ENCODE peak calls at places on chromosomes 13 and 19, in six cellular contexts. U, A, Q, C, E and D are unnamed samples.

GRCh38 chr13:57748096-57748495 is 116.6 kb downstream of the PCDH17 start:
- DNase-seq in E (no peak), C (no peak), U (no peak), A (no peak), Q (no peak), D (no peak)

GRCh38 chr19:8105471-8105870 is 43.9 kb downstream of the FBN3 start:
- DNase-seq in A (no peak), U (no peak), E (no peak), C (no peak), Q (no peak), D (no peak)

GRCh38 chr13:48402325-48402962 is 10.5 kb downstream of the LPAR6 start:
- DNase-seq in A (no peak), E (no peak), C (no peak), U (no peak), Q (no peak), D (no peak)

GRCh38 chr13:80399340-80400163 is 58.6 kb upstream of the SPRY2 start:
- DNase-seq in A (no peak), E (no peak), C (no peak), U (peak; percentile 10), Q (no peak), D (no peak)

GRCh38 chr13:88103824-88104223 is 432.7 kb downstream of the SLITRK5 start:
- DNase-seq in Q (no peak), E (no peak), U (no peak), C (no peak), A (no peak), D (no peak)

GRCh38 chr19:4929186-4929585 is 19.9 kb downstream of the UHRF1 start:
- DNase-seq in U (no peak), Q (no peak), E (peak; percentile 76), A (no peak), C (peak; percentile 35), D (no peak)

GRCh38 chr19:18427080-18427751 is 8.0 kb downstream of the SSBP4 start:
- DNase-seq in Q (no peak), U (no peak), A (no peak), C (no peak), E (no peak), D (no peak)

GRCh38 chr13:23996456-23996855 is 99.2 kb upstream of the C1QTNF9B start:
- DNase-seq in U (no peak), C (no peak), E (no peak), Q (no peak), A (no peak), D (no peak)

DNA sequence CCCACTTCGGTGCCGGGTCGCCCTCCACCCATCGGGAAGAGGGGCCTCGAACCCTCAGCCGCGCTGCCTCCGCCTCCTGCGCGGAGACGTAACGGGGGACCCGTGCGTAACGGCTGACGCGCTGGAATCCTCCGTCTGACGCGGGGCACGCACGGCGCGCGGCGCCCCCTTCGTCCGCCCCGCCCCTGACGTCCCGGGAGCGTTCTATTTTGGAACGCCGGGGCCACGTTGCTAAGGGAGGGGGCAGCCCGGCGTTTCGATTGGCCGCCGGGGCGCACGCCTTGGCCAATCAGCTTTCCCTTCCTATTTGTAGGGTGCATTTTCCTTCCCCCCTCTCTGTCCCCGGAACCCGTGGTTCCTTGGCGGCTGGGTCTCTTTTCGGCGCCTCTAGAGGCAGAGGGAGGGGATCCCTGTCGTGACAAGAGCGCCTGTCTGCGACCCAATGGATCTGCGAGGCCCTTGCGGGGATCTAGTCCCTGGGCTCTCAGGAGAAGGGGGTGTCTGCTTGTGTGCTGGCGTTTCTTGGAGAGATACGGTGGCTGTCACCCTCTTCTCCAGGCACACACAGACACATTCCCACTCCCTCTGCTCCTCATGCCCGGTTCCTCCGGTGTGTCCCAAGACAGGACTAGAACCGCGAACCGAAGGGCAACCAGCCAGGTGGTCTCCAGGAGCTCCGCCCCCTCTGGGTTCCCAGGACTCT is 1.5 kb downstream of the FOSB start:
- DNase-seq in C (peak; percentile 97), Q (peak; percentile 94), U (peak; percentile 95), A (peak; percentile 92), E (peak; percentile 81), D (peak; percentile 81)
- TF ChIP-seq CTCF in C (no peak), Q (no peak), U (peak; percentile 29), A (no peak), E (no peak), D (no peak)

GRCh38 chr19:54364775-54365257 is at the start of gene LAIR1:
- DNase-seq in C (no peak), E (no peak), A (no peak), Q (peak; percentile 34), U (no peak), D (no peak)
- H3K4me3 ChIP-seq in C (no peak within 1 kb of the TSS), E (no peak within 1 kb of the TSS), A (no peak within 1 kb of the TSS), Q (peak within 1 kb of the TSS; percentile 36), U (no peak within 1 kb of the TSS), D (no peak within 1 kb of the TSS)

GRCh38 chr19:13429563-13429962 is 76.7 kb downstream of the CACNA1A start:
- DNase-seq in U (no peak), Q (no peak), A (peak; percentile 4), E (no peak), C (no peak), D (no peak)

GRCh38 chr19:13427273-13428051 is 78.8 kb downstream of the CACNA1A start:
- DNase-seq in E (no peak), A (no peak), C (no peak), Q (no peak), U (no peak), D (no peak)

GRCh38 chr19:13430790-13431582 is 75.3 kb downstream of the CACNA1A start:
- DNase-seq in C (peak; percentile 67), E (peak; percentile 53), A (peak; percentile 42), U (peak; percentile 35), Q (peak; percentile 35), D (no peak)

GRCh38 chr19:13425151-13425550 is 81.1 kb downstream of the CACNA1A start:
- DNase-seq in C (no peak), E (no peak), A (no peak), Q (no peak), U (no peak), D (no peak)

GRCh38 chr19:13428352-13428751 is 77.9 kb downstream of the CACNA1A start:
- DNase-seq in E (peak; percentile 26), U (no peak), A (peak; percentile 17), Q (no peak), C (peak; percentile 44), D (no peak)
- TF ChIP-seq CTCF in E (peak; percentile 74), U (peak; percentile 66), A (peak; percentile 52), Q (no peak), C (peak; percentile 73), D (peak; percentile 75)

DNA sequence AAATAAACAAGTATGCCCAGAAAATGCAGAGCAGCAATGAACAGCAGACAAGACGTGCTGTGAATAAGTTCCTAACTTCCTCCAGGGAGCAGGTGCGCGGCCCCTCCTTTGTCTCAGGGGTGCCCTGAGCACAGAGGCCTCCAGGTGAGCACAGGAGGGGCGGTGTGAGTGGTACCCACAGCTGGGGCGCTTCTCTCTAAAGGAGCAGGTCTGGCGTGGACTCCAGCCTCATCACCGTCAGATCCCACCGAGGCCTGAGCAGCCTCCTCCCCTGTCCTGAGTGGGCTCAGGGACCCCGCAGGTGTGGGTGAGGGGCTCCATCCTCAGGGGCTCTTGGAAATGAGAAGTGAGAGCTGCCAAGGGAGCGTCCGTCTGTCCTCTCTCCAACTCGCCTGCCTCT is 3.2 kb downstream of the LILRA5 start:
- DNase-seq in E (no peak), A (no peak), U (no peak), C (no peak), Q (no peak), D (no peak)
- H3K4me3 ChIP-seq in E (no peak overlapping the region), A (no peak overlapping the region), U (no peak overlapping the region), C (no peak overlapping the region), Q (no peak overlapping the region), D (no peak overlapping the region)

GRCh38 chr13:89923052-89923451 is 1424.4 kb upstream of the MIR17HG start:
- DNase-seq in E (no peak), U (no peak), C (no peak), A (no peak), Q (no peak), D (no peak)

GRCh38 chr13:89923731-89924130 is 1423.8 kb upstream of the MIR17HG start:
- DNase-seq in C (peak; percentile 24), E (no peak), U (no peak), Q (no peak), A (peak; percentile 0), D (no peak)

GRCh38 chr13:89920461-89920860 is 1427.0 kb upstream of the MIR17HG start:
- DNase-seq in U (no peak), Q (no peak), A (no peak), E (no peak), C (no peak), D (no peak)

GRCh38 chr13:89930861-89931260 is 1416.6 kb upstream of the MIR17HG start:
- DNase-seq in U (no peak), Q (no peak), C (peak; percentile 2), E (no peak), A (no peak), D (no peak)

GRCh38 chr13:89925107-89925506 is 1422.4 kb upstream of the MIR17HG start:
- DNase-seq in U (no peak), A (peak; percentile 2), Q (no peak), E (no peak), C (peak; percentile 55), D (no peak)
- TF ChIP-seq CTCF in U (peak; percentile 59), A (no peak), Q (no peak), E (peak; percentile 70), C (peak; percentile 16), D (no peak)

DNA sequence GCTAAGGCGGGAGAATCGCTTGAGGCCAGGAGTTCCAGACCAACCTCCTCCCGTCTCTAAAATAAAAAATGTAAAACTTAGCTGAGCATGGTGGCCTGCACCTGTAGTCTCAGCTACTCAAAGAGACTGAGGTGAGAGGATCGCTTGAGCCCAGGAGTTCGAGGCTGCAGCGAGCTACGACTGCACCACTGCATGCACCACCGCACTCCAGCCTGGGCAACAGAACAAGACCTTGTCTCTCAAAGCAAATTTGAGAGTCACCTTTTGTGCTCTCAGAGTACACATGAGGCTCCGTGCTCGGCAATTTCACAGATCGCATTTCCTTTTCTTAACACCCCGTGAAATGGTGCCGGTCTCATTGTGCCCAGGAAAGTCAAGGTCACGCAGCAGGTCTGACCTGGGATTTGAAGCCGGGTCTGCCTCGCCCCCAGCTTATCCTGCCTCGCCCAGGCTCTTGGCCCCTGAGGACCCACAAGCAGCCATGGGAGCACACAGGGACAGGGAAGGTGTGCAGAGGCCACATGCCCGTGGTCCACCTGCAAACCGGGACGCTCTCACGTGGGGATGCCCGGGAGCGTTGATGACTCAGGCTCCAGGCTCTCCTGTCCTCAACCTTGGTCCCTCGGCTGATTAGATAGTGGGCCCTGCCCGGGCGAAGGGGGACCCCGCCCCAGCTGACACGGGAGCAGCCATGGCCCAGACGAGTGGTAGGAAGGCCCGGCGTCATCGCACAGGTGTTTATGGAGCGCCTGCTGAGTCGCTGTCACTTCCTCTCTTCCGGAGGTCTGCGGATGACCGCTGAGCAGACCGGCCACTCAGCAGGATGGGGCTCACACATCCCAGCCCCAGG is 1.1 kb upstream of the SMIM24 start:
- DNase-seq in C (no peak), E (no peak), A (no peak), U (peak; percentile 46), Q (no peak), D (no peak)
- H3K4me3 ChIP-seq in C (no peak overlapping the region), E (no peak overlapping the region), A (no peak overlapping the region), U (no peak overlapping the region), Q (no peak overlapping the region), D (no peak overlapping the region)

GRCh38 chr19:48085904-48086864 is 24.4 kb downstream of the PLA2G4C start:
- DNase-seq in Q (no peak), E (no peak), U (no peak), A (no peak), C (no peak), D (no peak)
- TF ChIP-seq CTCF in Q (no peak), E (peak; percentile 15), U (no peak), A (no peak), C (no peak), D (no peak)